ENCODE peak calls at places on chromosomes 4 and X, in eight cellular contexts. C is SIG-M5, E is kidney epithelial cell, F is cortex of kidney, M is tibial artery, K is NCI-H748 treated with DMSO at 0.1 percent for 48 hours, N is dorsolateral prefrontal cortex, R is aorta. X is an unnamed sample.

GRCh38 chrX:103999234-103999633 is 14.3 kb downstream of the H2BW1 start:
- DNase-seq in C (no peak), E (no peak), F (no peak), M (no peak), K (no peak), N (no peak), R (no peak), X (no peak)

GRCh38 chr4:48681856-48682255 is 98.2 kb downstream of the FRYL start:
- DNase-seq in C (no peak), E (no peak), F (no peak), M (no peak), K (no peak), N (no peak), R (no peak), X (no peak)

GRCh38 chr4:112514449-112515277 is 1.3 kb downstream of the NEUROG2 start:
- DNase-seq in C (no peak), E (no peak), F (no peak), M (no peak), K (no peak), N (no peak), R (no peak), X (no peak)

GRCh38 chrX:150767045-150767395 is 73.8 kb downstream of the MTMR1 start:
- DNase-seq in C (no peak), E (no peak), F (no peak), M (no peak), K (no peak), N (no peak), R (peak; percentile 66), X (no peak)

GRCh38 chrX:20263474-20263873 is 3.2 kb downstream of the RPS6KA3 start:
- DNase-seq in C (no peak), E (no peak), F (no peak), M (no peak), K (no peak), N (no peak), R (no peak), X (no peak)

GRCh38 chr4:120034913-120035312 is 31.7 kb downstream of the MAD2L1 start:
- DNase-seq in C (no peak), E (no peak), F (no peak), M (no peak), K (no peak), N (no peak), R (no peak), X (no peak)

GRCh38 chrX:85611926-85612325 is 232.5 kb upstream of the POF1B start:
- DNase-seq in C (no peak), E (no peak), F (no peak), M (no peak), K (peak; percentile 19), N (no peak), R (no peak), X (no peak)

GRCh38 chr4:107863416-107863815 is 38.7 kb downstream of the SGMS2 start:
- DNase-seq in C (no peak), E (no peak), F (no peak), M (no peak), K (no peak), N (no peak), R (no peak), X (no peak)

GRCh38 chr4:73944061-73944875 is 37.6 kb downstream of the PF4 start:
- DNase-seq in C (no peak), E (no peak), F (no peak), M (no peak), K (no peak), N (no peak), R (no peak), X (no peak)

GRCh38 chrX:129649268-129650182 is 5.2 kb downstream of the APLN start:
- DNase-seq in C (no peak), E (no peak), F (no peak), M (no peak), K (no peak), N (no peak), R (no peak), X (no peak)

GRCh38 chr4:141463678-141464077 is 172.7 kb upstream of the IL15 start:
- DNase-seq in C (no peak), E (no peak), F (no peak), M (no peak), K (no peak), N (no peak), R (no peak), X (no peak)

GRCh38 chr4:71270901-71271300 is 67.9 kb upstream of the SLC4A4 start:
- DNase-seq in C (no peak), E (no peak), F (no peak), M (no peak), K (no peak), N (no peak), R (no peak), X (no peak)

GRCh38 chrX:153639177-153640044 is 7.6 kb upstream of the DUSP9 start:
- DNase-seq in C (no peak), E (no peak), F (no peak), M (no peak), K (no peak), N (no peak), R (peak; percentile 42), X (no peak)

GRCh38 chr4:185346975-185347601 is 48.6 kb downstream of the LRP2BP start:
- DNase-seq in C (no peak), E (no peak), F (no peak), M (no peak), K (no peak), N (no peak), R (no peak), X (no peak)

GRCh38 chr4:23937173-23937572 is 47.3 kb upstream of the PPARGC1A start:
- DNase-seq in C (no peak), E (no peak), F (no peak), M (no peak), K (no peak), N (no peak), R (no peak), X (no peak)